ENCODE peak calls at places on chromosomes 11 and 22, in five cellular contexts. L is CD4-positive, alpha-beta T cell; J is left ventricle myocardium inferior; N is Karpas-422; P is body of pancreas. C is an unnamed sample. For H3K9me3, the result is how much of the 10 kb centered on the place peaks cover.

GRCh38 chr11:116840746-116841296 is 3.4 kb upstream of the APOA1 start:
- DNase-seq in J (no peak), P (no peak), N (no peak), L (no peak), C (no peak)

GRCh38 chr11:57260937-57261783 is 24.1 kb upstream of the APLNR start:
- DNase-seq in J (no peak), P (no peak), L (no peak), N (no peak), C (no peak)

GRCh38 chr22:24559471-24559870 is 3.7 kb downstream of the SNRPD3 start:
- DNase-seq in N (no peak), J (no peak), P (no peak), L (no peak), C (no peak)

GRCh38 chr11:36431429-36432092 is 78.5 kb downstream of the TRAF6 start:
- DNase-seq in N (no peak), J (peak), L (no peak), P (peak), C (no peak)

GRCh38 chr11:75352417-75353206 is 1.2 kb upstream of the ARRB1 start:
- DNase-seq in N (no peak), L (peak), J (no peak), P (peak), C (no peak)

GRCh38 chr11:14414470-14415461 is 55.8 kb upstream of the RRAS2 start:
- DNase-seq in J (no peak), N (no peak), L (peak), P (no peak), C (peak)

GRCh38 chr22:36305813-36306212 is 52.9 kb downstream of the APOL1 start:
- DNase-seq in J (no peak), P (no peak), N (no peak), L (no peak), C (no peak)

GRCh38 chr11:11215058-11215815 is 137.8 kb downstream of the CSNK2A3 start:
- DNase-seq in N (no peak), J (no peak), L (no peak), P (no peak), C (no peak)

GRCh38 chr11:132604446-132604845 is 927.9 kb downstream of the OPCML start:
- DNase-seq in P (no peak), J (no peak), N (no peak), L (no peak), C (no peak)

GRCh38 chr11:85821636-85822035 is 10.7 kb upstream of the SYTL2 start:
- DNase-seq in J (no peak), P (peak), L (no peak), N (no peak), C (no peak)

GRCh38 chr11:96168623-96169022 is 174.4 kb downstream of the MAML2 start:
- DNase-seq in N (no peak), J (no peak), L (no peak), P (peak), C (no peak)

GRCh38 chr22:49306632-49306975 is 521.1 kb downstream of the BRD1 start:
- DNase-seq in P (no peak), N (no peak), J (no peak), L (no peak), C (no peak)

GRCh38 chr11:67022341-67022933 is 497 bp upstream of the SYT12 start:
- DNase-seq in L (no peak), N (no peak), P (peak), J (no peak), C (no peak)

GRCh38 chr11:110434952-110435779 is 5.4 kb downstream of the FDX1 start:
- DNase-seq in L (peak), N (peak), J (no peak), P (peak), C (no peak)

GRCh38 chr11:108958446-108959123 is 293.7 kb downstream of the DDX10 start:
- DNase-seq in N (no peak), L (no peak), J (no peak), P (no peak), C (no peak)

GRCh38 chr11:100630898-100631297 is 56.2 kb upstream of the ARHGAP42 start:
- DNase-seq in N (no peak), J (no peak), P (no peak), L (no peak), C (no peak)

GRCh38 chr22:32951081-32951806 is 106.9 kb downstream of the SYN3 start:
- DNase-seq in N (no peak), L (no peak), P (no peak), J (no peak), C (no peak)

GRCh38 chr11:46895821-46896220 is 22.5 kb downstream of the LRP4 start:
- DNase-seq in P (peak), J (peak), N (no peak), L (no peak), C (no peak)

GRCh38 chr11:1518301-1518700 is 31.7 kb upstream of the MOB2 start:
- DNase-seq in P (no peak), L (no peak), J (peak), N (no peak), C (no peak)

GRCh38 chr11:134655189-134655937 is 243.3 kb upstream of the B3GAT1 start:
- DNase-seq in J (no peak), P (no peak), N (no peak), L (no peak), C (no peak)

GRCh38 chr11:33742249-33742851 is 6.1 kb upstream of the CD59 start:
- DNase-seq in P (no peak), L (no peak), N (peak), J (no peak), C (no peak)

GRCh38 chr11:55806248-55806647 is 4.9 kb upstream of the OR5L1 start:
- DNase-seq in L (no peak), N (no peak), P (no peak), J (no peak), C (no peak)
- H3K9me3 ChIP-seq in L (under half), N (under half), P (under half), J (under half), C (under half)

DNA sequence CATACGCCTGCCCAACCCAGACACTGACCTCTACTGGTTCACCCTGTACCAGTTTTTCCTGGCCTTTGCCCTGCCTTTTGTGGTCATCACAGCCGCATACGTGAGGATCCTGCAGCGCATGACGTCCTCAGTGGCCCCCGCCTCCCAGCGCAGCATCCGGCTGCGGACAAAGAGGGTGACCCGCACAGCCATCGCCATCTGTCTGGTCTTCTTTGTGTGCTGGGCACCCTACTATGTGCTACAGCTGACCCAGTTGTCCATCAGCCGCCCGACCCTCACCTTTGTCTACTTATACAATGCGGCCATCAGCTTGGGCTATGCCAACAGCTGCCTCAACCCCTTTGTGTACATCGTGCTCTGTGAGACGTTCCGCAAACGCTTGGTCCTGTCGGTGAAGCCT is 2.2 kb downstream of the MCHR1 start:
- DNase-seq in J (no peak), P (no peak), N (no peak), L (no peak), C (no peak)
- H3K9me3 ChIP-seq in J (under half), P (under half), N (under half), L (under half), C (under half)

DNA sequence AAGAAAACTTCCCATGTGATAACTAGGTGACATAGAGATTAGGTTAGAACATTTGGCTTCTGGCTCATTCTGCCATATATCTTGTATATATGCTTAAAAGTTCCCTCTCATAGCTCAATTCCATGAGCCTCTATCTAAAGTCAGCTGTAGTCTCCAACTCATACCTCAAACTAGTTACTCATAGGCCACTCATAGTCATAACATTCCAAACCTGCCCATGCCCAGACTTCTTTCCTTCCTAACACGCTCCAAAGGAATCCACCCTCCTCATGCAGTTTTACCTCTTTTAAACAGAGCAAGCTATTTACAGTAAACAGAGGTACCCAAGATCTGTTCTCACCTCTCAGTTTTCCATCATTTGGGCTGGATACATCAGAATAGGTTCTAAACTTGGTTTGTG is 39.4 kb downstream of the GLYATL2 start:
- DNase-seq in P (no peak), N (no peak), J (no peak), L (no peak), C (no peak)
- H3K9me3 ChIP-seq in P (under half), N (under half), J (under half), L (under half), C (under half)

GRCh38 chr22:47943729-47944700 is 1181.6 kb downstream of the TBC1D22A start:
- DNase-seq in P (no peak), N (no peak), L (no peak), J (no peak), C (no peak)
- H3K9me3 ChIP-seq in P (under half), N (under half), L (under half), J (under half), C (under half)

C was measured in T-helper 17 cell.